ENCODE peak calls at places on chromosomes 5 and 9, in ten cellular contexts. One of them, this sample, is unnamed.

GRCh38 chr5:133796186-133796585 is 172.2 kb downstream of the C5orf15 start:
- DNase-seq in neural crest cell: no peak
- DNase-seq in foreskin fibroblast: no peak
- DNase-seq in glutamatergic neuron: no peak
- DNase-seq in Peyer's patch: no peak
- DNase-seq in CD8-positive, alpha-beta T cell: no peak
- DNase-seq in ovary: no peak
- DNase-seq in tibial artery: no peak
- DNase-seq in fibroblast of pulmonary artery: no peak
- DNase-seq in AG04450: no peak
- DNase-seq in this sample: no peak

GRCh38 chr5:138911441-138911840 is 36.3 kb upstream of the LRRTM2 start:
- DNase-seq in foreskin fibroblast: no peak
- DNase-seq in ovary: no peak
- DNase-seq in Peyer's patch: no peak
- DNase-seq in fibroblast of pulmonary artery: peak
- DNase-seq in tibial artery: no peak
- DNase-seq in glutamatergic neuron: no peak
- DNase-seq in AG04450: no peak
- DNase-seq in CD8-positive, alpha-beta T cell: no peak
- DNase-seq in neural crest cell: no peak
- DNase-seq in this sample: no peak

GRCh38 chr5:80871541-80871961 is 88.6 kb upstream of the RASGRF2 start:
- DNase-seq in fibroblast of pulmonary artery: peak
- DNase-seq in neural crest cell: no peak
- DNase-seq in ovary: no peak
- DNase-seq in CD8-positive, alpha-beta T cell: no peak
- DNase-seq in AG04450: peak
- DNase-seq in foreskin fibroblast: peak
- DNase-seq in glutamatergic neuron: no peak
- DNase-seq in tibial artery: no peak
- DNase-seq in Peyer's patch: no peak
- DNase-seq in this sample: no peak

GRCh38 chr9:72006481-72006880 is 53.9 kb downstream of the C9orf57 start:
- DNase-seq in tibial artery: no peak
- DNase-seq in foreskin fibroblast: peak
- DNase-seq in Peyer's patch: no peak
- DNase-seq in glutamatergic neuron: no peak
- DNase-seq in AG04450: no peak
- DNase-seq in fibroblast of pulmonary artery: no peak
- DNase-seq in ovary: no peak
- DNase-seq in CD8-positive, alpha-beta T cell: no peak
- DNase-seq in neural crest cell: no peak
- DNase-seq in this sample: no peak

GRCh38 chr9:88604836-88605499 is 70.0 kb downstream of the NXNL2 start:
- DNase-seq in neural crest cell: no peak
- DNase-seq in fibroblast of pulmonary artery: no peak
- DNase-seq in AG04450: no peak
- DNase-seq in glutamatergic neuron: no peak
- DNase-seq in foreskin fibroblast: no peak
- DNase-seq in tibial artery: no peak
- DNase-seq in CD8-positive, alpha-beta T cell: no peak
- DNase-seq in Peyer's patch: no peak
- DNase-seq in ovary: no peak
- DNase-seq in this sample: no peak

GRCh38 chr9:127578952-127579853 is 32.9 kb upstream of the STXBP1 start:
- DNase-seq in tibial artery: peak
- DNase-seq in glutamatergic neuron: peak
- DNase-seq in ovary: peak
- DNase-seq in fibroblast of pulmonary artery: peak
- DNase-seq in Peyer's patch: peak
- DNase-seq in AG04450: peak
- DNase-seq in neural crest cell: no peak
- DNase-seq in CD8-positive, alpha-beta T cell: peak
- DNase-seq in foreskin fibroblast: peak
- DNase-seq in this sample: peak

GRCh38 chr5:132003170-132003744 is 8.2 kb downstream of the ACSL6 start:
- DNase-seq in neural crest cell: peak
- DNase-seq in Peyer's patch: no peak
- DNase-seq in fibroblast of pulmonary artery: peak
- DNase-seq in foreskin fibroblast: no peak
- DNase-seq in AG04450: no peak
- DNase-seq in glutamatergic neuron: peak
- DNase-seq in tibial artery: no peak
- DNase-seq in ovary: no peak
- DNase-seq in CD8-positive, alpha-beta T cell: no peak
- DNase-seq in this sample: peak

GRCh38 chr5:179033004-179033580 is 9.5 kb downstream of the ZNF879 start:
- DNase-seq in ovary: no peak
- DNase-seq in AG04450: no peak
- DNase-seq in glutamatergic neuron: no peak
- DNase-seq in Peyer's patch: no peak
- DNase-seq in fibroblast of pulmonary artery: no peak
- DNase-seq in tibial artery: no peak
- DNase-seq in CD8-positive, alpha-beta T cell: no peak
- DNase-seq in neural crest cell: no peak
- DNase-seq in foreskin fibroblast: no peak
- DNase-seq in this sample: no peak

GRCh38 chr5:169646856-169647255 is 9.8 kb downstream of the DOCK2 start:
- DNase-seq in ovary: no peak
- DNase-seq in neural crest cell: no peak
- DNase-seq in CD8-positive, alpha-beta T cell: no peak
- DNase-seq in glutamatergic neuron: no peak
- DNase-seq in AG04450: no peak
- DNase-seq in fibroblast of pulmonary artery: no peak
- DNase-seq in tibial artery: no peak
- DNase-seq in foreskin fibroblast: no peak
- DNase-seq in Peyer's patch: no peak
- DNase-seq in this sample: no peak

GRCh38 chr5:42654645-42655044 is 102.0 kb upstream of the CCDC152 start:
- DNase-seq in glutamatergic neuron: no peak
- DNase-seq in neural crest cell: no peak
- DNase-seq in AG04450: no peak
- DNase-seq in foreskin fibroblast: no peak
- DNase-seq in tibial artery: no peak
- DNase-seq in Peyer's patch: no peak
- DNase-seq in fibroblast of pulmonary artery: no peak
- DNase-seq in ovary: no peak
- DNase-seq in CD8-positive, alpha-beta T cell: no peak
- DNase-seq in this sample: no peak

GRCh38 chr9:96116275-96117051 is 185.5 kb downstream of the HSD17B3 start:
- DNase-seq in neural crest cell: no peak
- DNase-seq in CD8-positive, alpha-beta T cell: no peak
- DNase-seq in glutamatergic neuron: no peak
- DNase-seq in tibial artery: no peak
- DNase-seq in ovary: no peak
- DNase-seq in fibroblast of pulmonary artery: no peak
- DNase-seq in AG04450: no peak
- DNase-seq in foreskin fibroblast: no peak
- DNase-seq in Peyer's patch: no peak
- DNase-seq in this sample: no peak

GRCh38 chr9:84230355-84231136 is 110.0 kb downstream of the SLC28A3 start:
- DNase-seq in AG04450: no peak
- DNase-seq in neural crest cell: peak
- DNase-seq in foreskin fibroblast: peak
- DNase-seq in CD8-positive, alpha-beta T cell: no peak
- DNase-seq in glutamatergic neuron: peak
- DNase-seq in ovary: no peak
- DNase-seq in Peyer's patch: no peak
- DNase-seq in tibial artery: no peak
- DNase-seq in fibroblast of pulmonary artery: peak
- DNase-seq in this sample: no peak

GRCh38 chr5:143314664-143315063 is 88.8 kb downstream of the NR3C1 start:
- DNase-seq in ovary: no peak
- DNase-seq in tibial artery: no peak
- DNase-seq in CD8-positive, alpha-beta T cell: no peak
- DNase-seq in Peyer's patch: no peak
- DNase-seq in fibroblast of pulmonary artery: peak
- DNase-seq in foreskin fibroblast: peak
- DNase-seq in neural crest cell: no peak
- DNase-seq in glutamatergic neuron: no peak
- DNase-seq in AG04450: no peak
- DNase-seq in this sample: no peak

GRCh38 chr5:105849701-105850100 is 1821.0 kb downstream of the EFNA5 start:
- DNase-seq in ovary: no peak
- DNase-seq in neural crest cell: no peak
- DNase-seq in AG04450: peak
- DNase-seq in CD8-positive, alpha-beta T cell: no peak
- DNase-seq in glutamatergic neuron: no peak
- DNase-seq in foreskin fibroblast: peak
- DNase-seq in fibroblast of pulmonary artery: no peak
- DNase-seq in tibial artery: no peak
- DNase-seq in Peyer's patch: no peak
- DNase-seq in this sample: no peak

GRCh38 chr9:86943871-86944240 is 3.5 kb downstream of the GAS1 start:
- DNase-seq in glutamatergic neuron: no peak
- DNase-seq in AG04450: no peak
- DNase-seq in tibial artery: no peak
- DNase-seq in Peyer's patch: no peak
- DNase-seq in neural crest cell: no peak
- DNase-seq in ovary: no peak
- DNase-seq in foreskin fibroblast: no peak
- DNase-seq in fibroblast of pulmonary artery: no peak
- DNase-seq in CD8-positive, alpha-beta T cell: no peak
- DNase-seq in this sample: no peak

GRCh38 chr9:86947146-86948081 is at the start of gene GAS1:
- DNase-seq in foreskin fibroblast: peak
- DNase-seq in Peyer's patch: peak
- DNase-seq in fibroblast of pulmonary artery: peak
- DNase-seq in CD8-positive, alpha-beta T cell: peak
- DNase-seq in tibial artery: peak
- DNase-seq in AG04450: peak
- DNase-seq in ovary: peak
- DNase-seq in glutamatergic neuron: peak
- DNase-seq in neural crest cell: peak
- DNase-seq in this sample: peak

GRCh38 chr9:86944974-86945867 is 2.1 kb downstream of the GAS1 start:
- DNase-seq in CD8-positive, alpha-beta T cell: no peak
- DNase-seq in AG04450: no peak
- DNase-seq in neural crest cell: peak
- DNase-seq in tibial artery: no peak
- DNase-seq in Peyer's patch: no peak
- DNase-seq in fibroblast of pulmonary artery: peak
- DNase-seq in foreskin fibroblast: peak
- DNase-seq in glutamatergic neuron: no peak
- DNase-seq in ovary: peak
- DNase-seq in this sample: peak

GRCh38 chr9:86946712-86947145 is 577 bp downstream of the GAS1 start:
- DNase-seq in ovary: peak
- DNase-seq in glutamatergic neuron: no peak
- DNase-seq in tibial artery: peak
- DNase-seq in fibroblast of pulmonary artery: peak
- DNase-seq in AG04450: no peak
- DNase-seq in Peyer's patch: peak
- DNase-seq in CD8-positive, alpha-beta T cell: peak
- DNase-seq in neural crest cell: peak
- DNase-seq in foreskin fibroblast: no peak
- DNase-seq in this sample: no peak

GRCh38 chr9:86945868-86946711 is 1.2 kb downstream of the GAS1 start:
- DNase-seq in AG04450: no peak
- DNase-seq in fibroblast of pulmonary artery: peak
- DNase-seq in CD8-positive, alpha-beta T cell: peak
- DNase-seq in ovary: peak
- DNase-seq in glutamatergic neuron: peak
- DNase-seq in Peyer's patch: no peak
- DNase-seq in neural crest cell: peak
- DNase-seq in tibial artery: peak
- DNase-seq in foreskin fibroblast: peak
- DNase-seq in this sample: peak
- TF ChIP-seq CTCF in AG04450: no peak
- TF ChIP-seq CTCF in fibroblast of pulmonary artery: no peak
- TF ChIP-seq CTCF in CD8-positive, alpha-beta T cell: no peak
- TF ChIP-seq CTCF in ovary: peak
- TF ChIP-seq CTCF in glutamatergic neuron: no peak
- TF ChIP-seq CTCF in Peyer's patch: no peak
- TF ChIP-seq CTCF in neural crest cell: peak
- TF ChIP-seq CTCF in tibial artery: peak
- TF ChIP-seq CTCF in foreskin fibroblast: no peak
- TF ChIP-seq CTCF in this sample: no peak

DNA sequence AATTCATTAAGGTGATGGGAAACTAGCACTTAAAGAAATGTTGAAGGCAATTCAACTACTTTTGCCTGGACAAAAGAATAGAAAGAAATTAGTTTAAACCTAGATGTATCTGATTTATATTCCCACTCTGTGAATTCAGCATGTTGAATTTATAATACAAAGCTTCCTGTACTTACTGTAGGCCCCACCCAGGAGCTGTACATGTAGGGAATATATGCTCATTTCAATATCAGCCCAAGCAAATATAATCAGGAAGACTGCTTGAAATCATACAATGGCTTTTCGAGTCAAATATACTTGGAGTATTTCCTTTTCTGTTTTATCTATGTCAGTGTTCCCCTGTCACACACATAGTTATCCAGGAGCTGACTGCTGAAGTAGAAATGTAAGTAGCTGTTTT is 102.1 kb downstream of the OTULIN start:
- DNase-seq in neural crest cell: no peak
- DNase-seq in tibial artery: no peak
- DNase-seq in glutamatergic neuron: no peak
- DNase-seq in foreskin fibroblast: no peak
- DNase-seq in AG04450: no peak
- DNase-seq in CD8-positive, alpha-beta T cell: no peak
- DNase-seq in fibroblast of pulmonary artery: no peak
- DNase-seq in ovary: no peak
- DNase-seq in Peyer's patch: no peak
- DNase-seq in this sample: no peak
- TF ChIP-seq CTCF in neural crest cell: no peak
- TF ChIP-seq CTCF in tibial artery: no peak
- TF ChIP-seq CTCF in glutamatergic neuron: no peak
- TF ChIP-seq CTCF in foreskin fibroblast: no peak
- TF ChIP-seq CTCF in AG04450: no peak
- TF ChIP-seq CTCF in CD8-positive, alpha-beta T cell: no peak
- TF ChIP-seq CTCF in fibroblast of pulmonary artery: no peak
- TF ChIP-seq CTCF in ovary: no peak
- TF ChIP-seq CTCF in Peyer's patch: no peak
- TF ChIP-seq CTCF in this sample: no peak

GRCh38 chr9:134637241-134637640 is 4.4 kb upstream of the COL5A1 start:
- DNase-seq in fibroblast of pulmonary artery: no peak
- DNase-seq in tibial artery: peak
- DNase-seq in Peyer's patch: no peak
- DNase-seq in glutamatergic neuron: peak
- DNase-seq in CD8-positive, alpha-beta T cell: no peak
- DNase-seq in foreskin fibroblast: no peak
- DNase-seq in ovary: peak
- DNase-seq in neural crest cell: no peak
- DNase-seq in AG04450: no peak
- DNase-seq in this sample: no peak
- TF ChIP-seq CTCF in fibroblast of pulmonary artery: no peak
- TF ChIP-seq CTCF in tibial artery: no peak
- TF ChIP-seq CTCF in Peyer's patch: no peak
- TF ChIP-seq CTCF in glutamatergic neuron: no peak
- TF ChIP-seq CTCF in CD8-positive, alpha-beta T cell: no peak
- TF ChIP-seq CTCF in foreskin fibroblast: peak
- TF ChIP-seq CTCF in ovary: no peak
- TF ChIP-seq CTCF in neural crest cell: no peak
- TF ChIP-seq CTCF in AG04450: peak
- TF ChIP-seq CTCF in this sample: no peak

GRCh38 chr9:23841304-23841703 is 15.3 kb upstream of the ELAVL2 start:
- DNase-seq in fibroblast of pulmonary artery: no peak
- DNase-seq in Peyer's patch: no peak
- DNase-seq in CD8-positive, alpha-beta T cell: no peak
- DNase-seq in glutamatergic neuron: no peak
- DNase-seq in AG04450: no peak
- DNase-seq in tibial artery: no peak
- DNase-seq in neural crest cell: no peak
- DNase-seq in foreskin fibroblast: no peak
- DNase-seq in ovary: no peak
- DNase-seq in this sample: no peak

GRCh38 chr9:23842531-23843129 is 16.6 kb upstream of the ELAVL2 start:
- DNase-seq in CD8-positive, alpha-beta T cell: no peak
- DNase-seq in Peyer's patch: no peak
- DNase-seq in foreskin fibroblast: no peak
- DNase-seq in fibroblast of pulmonary artery: no peak
- DNase-seq in ovary: no peak
- DNase-seq in glutamatergic neuron: no peak
- DNase-seq in tibial artery: no peak
- DNase-seq in AG04450: no peak
- DNase-seq in neural crest cell: no peak
- DNase-seq in this sample: no peak
- TF ChIP-seq CTCF in CD8-positive, alpha-beta T cell: no peak
- TF ChIP-seq CTCF in Peyer's patch: no peak
- TF ChIP-seq CTCF in foreskin fibroblast: no peak
- TF ChIP-seq CTCF in fibroblast of pulmonary artery: no peak
- TF ChIP-seq CTCF in ovary: no peak
- TF ChIP-seq CTCF in glutamatergic neuron: peak
- TF ChIP-seq CTCF in tibial artery: no peak
- TF ChIP-seq CTCF in AG04450: no peak
- TF ChIP-seq CTCF in neural crest cell: peak
- TF ChIP-seq CTCF in this sample: peak

This sample was measured in endothelial cell.